ENCODE peak calls at places on chromosomes 6 and 20, in four cellular contexts. I is K562, R is HepG2, W is WTC11. C is an unnamed sample.
A peak's percentile ranks its signal among the peaks of the same experiment; 100 is the strongest.

GRCh38 chr6:39821014-39821738 is 29.0 kb downstream of the DAAM2 start:
- DNase-seq in I (no peak), R (no peak), W (no peak), C (no peak)

GRCh38 chr20:17835240-17835940 is 133.2 kb downstream of the SNX5 start:
- DNase-seq in I (no peak), R (no peak), W (no peak), C (no peak)

GRCh38 chr6:12163149-12163548 is 127.0 kb upstream of the EDN1 start:
- DNase-seq in I (no peak), R (no peak), W (no peak), C (no peak)

GRCh38 chr6:55916188-55916587 is 40.8 kb upstream of the BMP5 start:
- DNase-seq in I (no peak), R (no peak), W (no peak), C (no peak)

GRCh38 chr6:56913276-56914138 is 41.4 kb upstream of the BEND6 start:
- DNase-seq in I (peak; percentile 45), R (no peak), W (no peak), C (no peak)

GRCh38 chr6:169140986-169141495 is 112.6 kb downstream of the THBS2 start:
- DNase-seq in I (no peak), R (no peak), W (no peak), C (no peak)

GRCh38 chr6:3592371-3592941 is 135.6 kb upstream of the SLC22A23 start:
- DNase-seq in I (no peak), R (peak; percentile 52), W (no peak), C (peak; percentile 3)

GRCh38 chr6:116374586-116374985 is 3.8 kb downstream of the DSE start:
- DNase-seq in I (no peak), R (no peak), W (no peak), C (no peak)

GRCh38 chr6:34745277-34746103 is 11.8 kb upstream of the SNRPC start:
- DNase-seq in I (peak; percentile 85), R (peak; percentile 72), W (no peak), C (no peak)

GRCh38 chr6:123803862-123804681 is at the start of gene NKAIN2:
- DNase-seq in I (no peak), R (no peak), W (peak; percentile 60), C (peak; percentile 69)

GRCh38 chr6:84501315-84501714 is 263.1 kb downstream of the TBX18 start:
- DNase-seq in I (no peak), R (no peak), W (no peak), C (no peak)

GRCh38 chr6:135498178-135498841 is 770 bp upstream of the AHI1 start:
- DNase-seq in I (peak; percentile 89), R (peak; percentile 84), W (no peak), C (peak; percentile 54)

GRCh38 chr6:37441651-37442050 is 8.6 kb downstream of the CMTR1 start:
- DNase-seq in I (no peak), R (no peak), W (no peak), C (no peak)

GRCh38 chr6:143775326-143775725 is 67.8 kb upstream of the LTV1 start:
- DNase-seq in I (no peak), R (no peak), W (no peak), C (no peak)

GRCh38 chr20:17543531-17543961 is 12.4 kb upstream of the BFSP1 start:
- DNase-seq in I (no peak), R (no peak), W (no peak), C (no peak)

GRCh38 chr20:6295026-6295425 is 172.2 kb upstream of the FERMT1 start:
- DNase-seq in I (no peak), R (no peak), W (no peak), C (no peak)

GRCh38 chr20:5835234-5835845 is 85.1 kb downstream of the SHLD1 start:
- DNase-seq in I (no peak), R (peak; percentile 78), W (no peak), C (no peak)

GRCh38 chr20:59765599-59766177 is 161.3 kb downstream of the PHACTR3 start:
- DNase-seq in I (peak; percentile 53), R (no peak), W (peak; percentile 59), C (no peak)

GRCh38 chr6:134079406-134079921 is 27.0 kb upstream of the SLC2A12 start:
- DNase-seq in I (no peak), R (no peak), W (no peak), C (no peak)

GRCh38 chr20:56200456-56200855 is 48.1 kb upstream of the MC3R start:
- DNase-seq in I (peak; percentile 52), R (peak; percentile 10), W (no peak), C (peak; percentile 30)

GRCh38 chr6:125986956-125987617 is 747 bp downstream of the TRMT11 start:
- DNase-seq in I (peak; percentile 67), R (peak; percentile 63), W (no peak), C (peak; percentile 32)

GRCh38 chr20:48294196-48294595 is 508.9 kb upstream of the SULF2 start:
- DNase-seq in I (no peak), R (no peak), W (no peak), C (no peak)

GRCh38 chr6:72624557-72625160 is 2.8 kb downstream of the KCNQ5 start:
- DNase-seq in I (peak; percentile 44), R (no peak), W (no peak), C (peak; percentile 46)

GRCh38 chr20:23046431-23046830 is 3.0 kb downstream of the THBD start:
- DNase-seq in I (no peak), R (no peak), W (no peak), C (no peak)

GRCh38 chr6:134510920-134511319 is 193.0 kb upstream of the SGK1 start:
- DNase-seq in I (no peak), R (no peak), W (no peak), C (no peak)

DNA sequence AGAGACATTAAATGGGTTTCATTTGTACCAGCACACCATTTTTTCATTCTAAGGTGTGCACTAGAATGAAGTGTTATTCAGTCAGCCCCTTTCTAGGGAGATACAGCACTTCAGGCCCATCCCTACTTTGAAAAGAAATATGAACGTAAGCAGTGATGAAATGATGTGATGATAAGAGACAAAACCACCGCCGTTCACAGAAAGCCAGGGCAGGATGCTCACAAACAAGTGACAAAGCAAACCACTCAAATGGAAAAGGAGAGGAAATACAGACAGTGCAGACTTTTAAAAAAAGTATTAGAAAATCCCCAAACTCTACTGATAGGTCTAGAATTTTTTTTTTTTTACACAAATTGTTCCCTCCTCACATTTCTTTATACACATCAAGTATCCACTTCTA is 243.3 kb downstream of the GMPR start:
- DNase-seq in I (no peak), R (no peak), W (no peak), C (no peak)
- TF ChIP-seq ELF4 in I (no peak), R (no peak), W (no peak), C (no peak)

GRCh38 chr6:145967549-145967948 is 3.4 kb upstream of the SHPRH start:
- DNase-seq in I (no peak), R (no peak), W (no peak), C (no peak)

GRCh38 chr6:145962581-145962980 is 1.6 kb downstream of the SHPRH start:
- DNase-seq in I (no peak), R (no peak), W (no peak), C (no peak)

GRCh38 chr6:145960918-145961604 is 3.1 kb downstream of the SHPRH start:
- DNase-seq in I (no peak), R (no peak), W (no peak), C (no peak)

GRCh38 chr6:145964948-145965366 is 799 bp upstream of the SHPRH start:
- DNase-seq in I (peak; percentile 27), R (no peak), W (no peak), C (no peak)

DNA sequence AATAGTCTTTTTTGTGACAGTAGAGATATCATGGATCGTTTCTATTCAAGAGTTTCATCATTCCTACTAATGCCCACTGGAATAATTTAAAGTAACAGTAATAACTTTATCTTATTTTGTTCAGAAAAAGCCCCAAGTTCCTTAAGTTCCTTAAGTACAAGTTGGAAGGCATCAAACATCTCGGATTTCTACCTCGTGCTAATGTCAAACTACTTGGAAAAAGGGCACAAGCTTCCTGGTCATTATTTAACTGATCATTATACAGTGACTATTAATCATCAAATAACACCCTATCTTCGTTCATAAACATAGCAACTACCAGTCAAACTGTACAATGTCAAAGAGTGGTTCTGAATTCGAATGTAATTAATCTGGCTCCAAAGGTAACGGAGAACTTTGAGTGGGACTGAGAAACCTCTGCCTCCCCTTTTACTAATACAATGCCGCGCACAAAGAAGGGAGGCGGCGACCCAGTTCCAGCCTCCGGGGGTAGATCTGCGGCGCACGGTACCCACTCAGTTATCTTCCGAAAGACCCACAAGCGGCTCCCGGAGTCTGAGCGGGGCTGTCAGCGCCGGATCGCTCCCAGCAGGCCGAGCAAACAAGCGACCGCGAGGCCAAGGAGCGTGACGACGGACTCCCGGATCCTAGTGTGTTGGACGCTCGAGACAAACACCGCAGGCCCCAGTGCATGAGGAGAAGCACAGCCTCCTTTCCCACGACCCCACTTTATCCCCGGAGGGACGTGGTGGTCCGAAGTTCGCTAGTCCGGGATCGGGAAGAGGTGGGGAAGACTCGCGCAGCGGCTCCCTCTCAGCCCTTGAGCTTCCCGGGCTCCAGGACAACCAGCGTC is 716 bp downstream of the SHPRH start:
- DNase-seq in I (peak; percentile 67), R (no peak), W (peak; percentile 51), C (peak; percentile 66)
- TF ChIP-seq ELF4 in I (no peak), R (no peak), W (no peak), C (no peak)

GRCh38 chr6:158059108-158059507 is 77.4 kb downstream of the SYNJ2 start:
- DNase-seq in I (no peak), R (no peak), W (no peak), C (no peak)

GRCh38 chr6:158056804-158057203 is 75.1 kb downstream of the SYNJ2 start:
- DNase-seq in I (no peak), R (no peak), W (no peak), C (no peak)

GRCh38 chr6:158056355-158056754 is 74.7 kb downstream of the SYNJ2 start:
- DNase-seq in I (no peak), R (no peak), W (no peak), C (no peak)

GRCh38 chr6:158058156-158058723 is 76.6 kb downstream of the SYNJ2 start:
- DNase-seq in I (no peak), R (no peak), W (no peak), C (no peak)

DNA sequence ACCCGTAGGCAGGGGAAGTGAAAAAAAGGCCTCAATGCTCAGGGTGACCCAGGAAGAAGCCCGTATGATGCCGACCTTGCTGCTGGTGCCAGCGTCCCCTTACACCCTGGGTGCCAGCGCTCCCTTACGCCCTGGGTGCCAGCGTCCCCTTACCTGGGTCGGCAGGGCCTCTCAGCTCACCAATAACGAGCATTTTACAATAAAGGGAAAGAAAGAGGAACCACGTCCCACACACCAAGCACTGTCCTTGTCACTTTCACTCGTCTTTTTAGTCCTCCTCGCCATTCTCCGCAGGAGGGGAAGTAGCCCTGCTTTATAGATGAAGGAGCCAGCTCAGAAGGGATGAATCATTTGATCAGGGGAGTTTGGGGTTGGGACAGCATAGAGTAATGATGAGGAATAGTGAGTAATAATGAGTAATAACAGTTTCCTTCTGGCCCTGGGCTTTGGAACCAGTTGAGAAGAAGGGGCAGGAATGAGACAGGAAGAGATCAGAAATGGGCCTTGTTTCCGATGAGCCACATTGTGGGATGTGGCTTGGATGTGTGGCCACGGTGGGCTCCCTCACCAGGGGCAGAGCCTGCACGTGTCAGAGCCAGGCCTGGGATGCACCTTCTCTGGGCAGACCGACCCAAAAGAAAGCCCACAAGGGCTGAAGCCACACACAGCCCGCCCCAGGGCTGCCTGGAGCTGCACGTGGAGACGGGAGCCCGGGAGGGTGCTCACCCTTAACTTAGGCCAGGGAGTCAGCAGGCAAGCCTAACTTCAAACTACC is 75.7 kb downstream of the SYNJ2 start:
- DNase-seq in I (no peak), R (no peak), W (no peak), C (no peak)
- TF ChIP-seq ELF4 in I (no peak), R (no peak), W (no peak), C (no peak)

DNA sequence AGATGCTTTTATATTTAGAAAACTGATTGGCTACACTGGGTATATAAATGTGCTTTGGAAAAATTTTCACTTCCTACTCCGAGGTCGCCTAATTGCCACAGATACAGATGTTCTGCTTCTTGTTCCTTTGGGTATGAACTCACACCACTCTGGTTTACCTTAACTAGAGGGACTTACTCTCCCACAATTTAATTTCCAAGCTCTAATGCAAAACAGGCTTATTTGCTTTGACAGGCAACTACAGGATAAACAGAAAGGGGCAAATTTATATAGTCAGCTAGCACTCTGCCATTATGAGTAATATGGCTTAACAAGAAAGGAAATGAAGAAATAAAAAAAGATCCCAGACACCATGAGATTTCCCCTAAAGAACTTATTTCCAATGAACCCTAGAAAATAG is 156.9 kb upstream of the ZFP64 start:
- DNase-seq in I (no peak), R (no peak), W (no peak), C (no peak)
- TF ChIP-seq ELF4 in I (no peak), R (no peak), W (no peak), C (no peak)